ENCODE peak calls at places on chromosomes 16 and 17, in six cellular contexts. D is fibroblast of the aortic adventitia, C is AG09309, Q is H9, Y is ovary, N is Calu3. B is an unnamed sample.

GRCh38 chr17:15194859-15195277 is 70.3 kb downstream of the PMP22 start:
- DNase-seq in Q (no peak), D (no peak), C (peak; percentile 80), Y (no peak), N (no peak), B (peak; percentile 59)

GRCh38 chr16:69833357-69833781 is 71.2 kb downstream of the WWP2 start:
- DNase-seq in Y (no peak), N (no peak), C (peak; percentile 4), D (peak; percentile 10), Q (no peak), B (no peak)

GRCh38 chr17:9363440-9364350 is 211.9 kb downstream of the STX8 start:
- DNase-seq in N (no peak), D (no peak), C (no peak), Y (no peak), Q (no peak), B (no peak)

GRCh38 chr16:20610192-20610891 is 34.2 kb upstream of the ACSM2B start:
- DNase-seq in N (no peak), D (no peak), Y (peak; percentile 27), Q (no peak), C (no peak), B (no peak)

GRCh38 chr16:89944773-89945172 is 3.8 kb upstream of the DEF8 start:
- DNase-seq in N (no peak), Q (no peak), C (no peak), Y (no peak), D (no peak), B (no peak)

GRCh38 chr17:47204722-47205418 is 4.3 kb upstream of the MYL4 start:
- DNase-seq in C (no peak), Q (no peak), Y (no peak), D (peak; percentile 49), N (no peak), B (no peak)

GRCh38 chr17:66302761-66303626 is 581 bp downstream of the PRKCA start:
- DNase-seq in C (no peak), Q (peak; percentile 74), Y (peak; percentile 63), D (peak; percentile 61), N (peak; percentile 62), B (no peak)

GRCh38 chr17:38969281-38969680 is 2.1 kb upstream of the FBXO47 start:
- DNase-seq in Y (peak; percentile 53), Q (no peak), C (no peak), D (no peak), N (no peak), B (no peak)

GRCh38 chr16:55207679-55208294 is 116.2 kb upstream of the IRX6 start:
- DNase-seq in N (no peak), C (no peak), D (no peak), Q (no peak), Y (no peak), B (no peak)

GRCh38 chr16:883340-883739 is 82.8 kb upstream of the GNG13 start:
- DNase-seq in N (no peak), C (no peak), D (no peak), Q (no peak), Y (no peak), B (no peak)

GRCh38 chr17:61551255-61551742 is 39.7 kb downstream of the NACA2 start:
- DNase-seq in N (no peak), Q (no peak), D (peak; percentile 72), C (no peak), Y (no peak), B (peak; percentile 3)
- TF ChIP-seq CTCF in N (peak; percentile 39), Q (peak; percentile 76), D (peak; percentile 75), C (peak; percentile 68), Y (no peak), B (peak; percentile 32)

DNA sequence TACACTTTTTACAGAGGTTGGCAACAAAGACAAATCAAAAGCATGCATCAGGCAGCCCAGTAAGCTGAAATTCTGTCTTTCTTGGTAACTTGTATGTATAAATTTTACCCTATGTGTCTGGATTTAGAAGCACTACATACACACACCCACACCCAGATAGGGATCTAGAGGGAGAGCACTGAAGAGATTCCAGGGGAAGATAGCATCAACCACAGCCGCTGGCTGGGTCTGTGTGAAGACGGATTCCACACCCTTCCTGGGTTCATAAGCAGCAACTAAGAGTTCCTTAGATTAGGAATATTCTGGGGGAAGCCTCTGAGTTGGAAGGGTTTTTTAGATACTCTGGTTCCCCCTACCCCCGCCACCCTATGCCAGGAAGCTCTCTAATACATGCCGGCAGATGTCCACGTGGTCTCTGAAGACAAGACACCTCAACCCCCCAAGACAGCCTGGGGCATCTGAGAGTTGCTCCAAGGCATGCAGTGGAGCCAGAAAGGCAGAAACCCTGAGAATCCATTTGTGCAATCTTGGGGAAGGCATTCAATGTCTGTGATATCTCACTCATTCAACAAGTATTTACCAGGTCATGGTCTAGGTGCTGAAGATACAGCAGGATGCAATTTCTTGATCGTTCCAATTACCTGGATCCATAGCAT is 86.4 kb downstream of the NOG start:
- DNase-seq in Y (no peak), Q (no peak), N (no peak), D (no peak), C (no peak), B (no peak)
- TF ChIP-seq CTCF in Y (no peak), Q (no peak), N (no peak), D (no peak), C (no peak), B (no peak)

GRCh38 chr16:25390761-25391160 is 133.1 kb upstream of the ZKSCAN2 start:
- DNase-seq in D (no peak), N (no peak), Y (no peak), Q (no peak), C (no peak), B (no peak)
- TF ChIP-seq CTCF in D (no peak), N (no peak), Y (no peak), Q (no peak), C (no peak), B (no peak)

DNA sequence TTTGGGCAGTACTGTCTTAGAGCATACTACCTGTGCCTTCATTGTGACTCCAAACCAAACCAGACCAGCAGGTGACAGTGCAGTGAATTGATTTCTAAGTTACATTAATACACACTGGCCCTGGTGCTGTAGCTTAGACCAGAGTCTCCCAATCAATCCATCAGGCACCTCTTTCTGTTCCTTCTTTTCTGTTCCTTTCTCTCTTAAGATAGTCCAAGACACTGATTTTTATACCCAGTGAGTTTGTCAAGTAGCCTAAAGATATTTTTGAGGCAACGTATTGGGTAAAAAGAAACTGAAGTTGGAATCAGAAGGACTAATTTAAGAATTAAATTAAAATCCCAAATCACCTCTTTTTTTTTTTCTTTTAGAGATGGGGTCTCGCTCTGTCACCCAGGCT is 43.1 kb downstream of the ABAT start:
- DNase-seq in C (no peak), Y (no peak), D (no peak), Q (no peak), N (no peak), B (no peak)
- TF ChIP-seq CTCF in C (no peak), Y (no peak), D (no peak), Q (no peak), N (no peak), B (no peak)

DNA sequence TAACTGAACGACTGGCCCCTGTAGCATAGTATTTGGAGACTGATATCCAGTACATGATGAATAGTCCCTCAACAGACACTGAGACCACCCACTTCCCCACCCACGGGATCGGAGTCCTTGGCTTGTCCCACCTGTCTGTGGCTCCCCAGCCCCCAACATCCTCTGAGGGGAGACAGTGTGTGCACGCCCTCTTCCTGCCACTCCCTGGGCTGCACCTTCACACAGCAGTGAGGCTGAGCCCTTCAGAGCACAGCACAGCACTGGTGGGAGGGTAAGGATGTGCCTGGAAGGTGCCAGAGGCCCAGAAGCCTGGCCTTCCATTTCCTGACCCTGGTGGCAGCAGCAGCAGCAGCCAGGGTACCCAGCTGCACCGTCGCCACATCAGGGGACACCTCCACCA is 11.0 kb downstream of the DNASE1 start:
- DNase-seq in N (no peak), Y (no peak), D (no peak), C (no peak), Q (peak; percentile 35), B (no peak)
- TF ChIP-seq CTCF in N (no peak), Y (no peak), D (no peak), C (no peak), Q (no peak), B (no peak)

GRCh38 chr17:80511222-80512180 is 33.1 kb upstream of the RPTOR start:
- DNase-seq in N (no peak), Q (peak; percentile 82), Y (no peak), D (no peak), C (no peak), B (no peak)
- TF ChIP-seq CTCF in N (no peak), Q (peak; percentile 68), Y (no peak), D (no peak), C (no peak), B (no peak)

B was measured in AG04449.